ENCODE peak calls at places on chromosome 16, in eight cellular contexts. V is AG10803, I is pancreas, T is OCI-LY7, D is GM13977, W is A673, S is GM23338, Z is lower leg skin. N is an unnamed sample.

GRCh38 chr16:23514381-23515152 is 4.3 kb upstream of the GGA2 start:
- DNase-seq in V (no peak), I (no peak), T (peak), D (no peak), W (no peak), S (no peak), Z (no peak), N (no peak)

GRCh38 chr16:56246051-56246817 is 54.9 kb downstream of the GNAO1 start:
- DNase-seq in V (peak), I (no peak), T (no peak), D (no peak), W (no peak), S (peak), Z (no peak), N (peak)

GRCh38 chr16:75000481-75001081 is 1.8 kb downstream of the ZNRF1 start:
- DNase-seq in V (no peak), I (no peak), T (no peak), D (no peak), W (no peak), S (no peak), Z (peak), N (peak)

GRCh38 chr16:86899757-86900156 is 321.4 kb downstream of the FOXL1 start:
- DNase-seq in V (peak), I (no peak), T (no peak), D (no peak), W (no peak), S (no peak), Z (no peak), N (no peak)

GRCh38 chr16:22206013-22206846 is at the start of gene EEF2K:
- DNase-seq in V (peak), I (peak), T (peak), D (peak), W (peak), S (peak), Z (peak), N (peak)

GRCh38 chr16:35506018-35506897 is 2046.8 kb downstream of the TP53TG3F start:
- DNase-seq in V (no peak), I (no peak), T (no peak), D (no peak), W (no peak), S (no peak), Z (no peak), N (no peak)

GRCh38 chr16:63682844-63683243 is 1439.0 kb downstream of the CDH11 start:
- DNase-seq in V (no peak), I (no peak), T (no peak), D (no peak), W (no peak), S (no peak), Z (no peak), N (no peak)

GRCh38 chr16:50636865-50637374 is 44.2 kb downstream of the SNX20 start:
- DNase-seq in V (no peak), I (no peak), T (no peak), D (no peak), W (no peak), S (no peak), Z (no peak), N (no peak)

GRCh38 chr16:4033951-4034350 is 82.3 kb downstream of the ADCY9 start:
- DNase-seq in V (no peak), I (no peak), T (no peak), D (no peak), W (no peak), S (no peak), Z (no peak), N (no peak)

GRCh38 chr16:1054660-1055556 is 17.6 kb upstream of the SSTR5 start:
- DNase-seq in V (peak), I (no peak), T (peak), D (peak), W (peak), S (peak), Z (peak), N (peak)

GRCh38 chr16:72934661-72935403 is 113.1 kb downstream of the ZFHX3 start:
- DNase-seq in V (peak), I (no peak), T (no peak), D (no peak), W (no peak), S (no peak), Z (no peak), N (no peak)

GRCh38 chr16:88697831-88698693 is 8.1 kb downstream of the RNF166 start:
- DNase-seq in V (no peak), I (no peak), T (peak), D (no peak), W (no peak), S (peak), Z (no peak), N (no peak)

GRCh38 chr16:72182976-72183375 is 11.0 kb upstream of the PMFBP1 start:
- DNase-seq in V (no peak), I (no peak), T (no peak), D (no peak), W (no peak), S (no peak), Z (no peak), N (no peak)

GRCh38 chr16:1003551-1004347 is 22.2 kb downstream of the SOX8 start:
- DNase-seq in V (no peak), I (no peak), T (no peak), D (no peak), W (no peak), S (no peak), Z (no peak), N (no peak)

GRCh38 chr16:685967-686366 is 1.8 kb upstream of the JMJD8 start:
- DNase-seq in V (peak), I (no peak), T (no peak), D (no peak), W (no peak), S (peak), Z (no peak), N (peak)

GRCh38 chr16:2487517-2487842 is 12.6 kb downstream of the TBC1D24 start:
- DNase-seq in V (no peak), I (no peak), T (no peak), D (no peak), W (no peak), S (no peak), Z (no peak), N (no peak)

GRCh38 chr16:29320274-29320999 is 86.1 kb downstream of the NPIPB11 start:
- DNase-seq in V (no peak), I (no peak), T (no peak), D (no peak), W (no peak), S (no peak), Z (peak), N (no peak)

GRCh38 chr16:11688520-11688886 is 20.2 kb downstream of the SNN start:
- DNase-seq in V (no peak), I (no peak), T (no peak), D (no peak), W (no peak), S (no peak), Z (no peak), N (no peak)

GRCh38 chr16:82364690-82365089 is 194.7 kb upstream of the MPHOSPH6 start:
- DNase-seq in V (no peak), I (no peak), T (no peak), D (no peak), W (no peak), S (no peak), Z (no peak), N (no peak)

GRCh38 chr16:66714062-66714461 is 17.5 kb upstream of the CMTM4 start:
- DNase-seq in V (no peak), I (no peak), T (no peak), D (no peak), W (no peak), S (no peak), Z (no peak), N (no peak)

GRCh38 chr16:4529085-4530060 is 9.2 kb downstream of the CDIP1 start:
- DNase-seq in V (no peak), I (peak), T (peak), D (no peak), W (no peak), S (peak), Z (no peak), N (no peak)

GRCh38 chr16:89364603-89365002 is 125.8 kb downstream of the ANKRD11 start:
- DNase-seq in V (no peak), I (no peak), T (no peak), D (no peak), W (no peak), S (no peak), Z (no peak), N (no peak)

GRCh38 chr16:11682655-11683096 is 14.4 kb downstream of the SNN start:
- DNase-seq in V (peak), I (no peak), T (no peak), D (no peak), W (no peak), S (no peak), Z (peak), N (no peak)

GRCh38 chr16:80526418-80527061 is 14.3 kb upstream of the DYNLRB2 start:
- DNase-seq in V (peak), I (no peak), T (peak), D (peak), W (peak), S (peak), Z (no peak), N (peak)

GRCh38 chr16:66342294-66342900 is 24.1 kb upstream of the CDH5 start:
- DNase-seq in V (no peak), I (no peak), T (peak), D (peak), W (peak), S (peak), Z (no peak), N (peak)

GRCh38 chr16:35405547-35405946 is 1946.1 kb downstream of the TP53TG3F start:
- DNase-seq in V (no peak), I (no peak), T (no peak), D (no peak), W (no peak), S (no peak), Z (no peak), N (no peak)

GRCh38 chr16:557463-558297 is 2.5 kb upstream of the PRR35 start:
- DNase-seq in V (no peak), I (no peak), T (no peak), D (peak), W (no peak), S (no peak), Z (no peak), N (no peak)

GRCh38 chr16:10136916-10137315 is 45.3 kb downstream of the GRIN2A start:
- DNase-seq in V (no peak), I (no peak), T (no peak), D (no peak), W (no peak), S (peak), Z (no peak), N (no peak)

GRCh38 chr16:79169239-79169638 is 431.3 kb downstream of the MAF start:
- DNase-seq in V (no peak), I (peak), T (no peak), D (no peak), W (no peak), S (peak), Z (no peak), N (no peak)
- TF ChIP-seq CTCF in V (no peak), I (no peak), T (no peak), D (no peak), W (no peak), S (peak), Z (no peak), N (no peak)

GRCh38 chr16:85891033-85891775 is 7.8 kb upstream of the IRF8 start:
- DNase-seq in V (no peak), I (peak), T (no peak), D (no peak), W (no peak), S (no peak), Z (no peak), N (no peak)

GRCh38 chr16:85891776-85892166 is 7.2 kb upstream of the IRF8 start:
- DNase-seq in V (no peak), I (peak), T (no peak), D (no peak), W (no peak), S (no peak), Z (peak), N (no peak)

GRCh38 chr16:85897384-85897783 is 1.6 kb upstream of the IRF8 start:
- DNase-seq in V (no peak), I (peak), T (peak), D (no peak), W (no peak), S (no peak), Z (no peak), N (no peak)

GRCh38 chr16:85898521-85899442 is at the start of gene IRF8:
- DNase-seq in V (no peak), I (peak), T (peak), D (peak), W (peak), S (peak), Z (peak), N (peak)

DNA sequence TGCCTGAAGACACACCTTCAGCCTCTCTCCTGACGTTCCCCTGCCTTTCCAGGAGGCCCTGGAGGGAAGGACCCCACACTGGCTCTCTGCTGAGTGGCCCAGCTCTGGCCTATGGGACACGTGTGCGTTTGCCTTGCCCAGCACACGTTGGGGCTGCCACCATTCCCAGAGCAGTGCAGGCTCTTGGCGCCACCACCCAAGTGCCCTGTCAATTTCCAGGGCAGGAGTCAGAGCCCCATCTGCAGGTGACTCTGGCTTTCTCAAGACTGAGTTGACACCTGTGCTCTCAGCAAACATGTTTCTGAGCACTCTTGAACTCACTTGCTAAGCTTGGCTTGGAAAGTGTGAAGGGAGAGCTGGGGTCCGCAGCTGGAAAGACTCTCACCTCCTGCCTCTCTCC is 4.7 kb upstream of the IRF8 start:
- DNase-seq in V (no peak), I (peak), T (peak), D (no peak), W (no peak), S (peak), Z (peak), N (no peak)
- TF ChIP-seq CTCF in V (no peak), I (no peak), T (peak), D (peak), W (no peak), S (peak), Z (no peak), N (no peak)

GRCh38 chr16:21203155-21203797 is 8.1 kb downstream of the ZP2 start:
- DNase-seq in V (no peak), I (no peak), T (no peak), D (no peak), W (no peak), S (no peak), Z (no peak), N (no peak)
- TF ChIP-seq CTCF in V (no peak), I (no peak), T (no peak), D (no peak), W (no peak), S (no peak), Z (no peak), N (no peak)

GRCh38 chr16:85628651-85629050 is 15.5 kb downstream of the GSE1 start:
- DNase-seq in V (no peak), I (no peak), T (peak), D (no peak), W (no peak), S (no peak), Z (no peak), N (no peak)
- TF ChIP-seq CTCF in V (no peak), I (no peak), T (peak), D (no peak), W (peak), S (peak), Z (no peak), N (no peak)